ENCODE peak calls at places on chromosomes 13 and 19, in eight cellular contexts. One of them, this sample, is unnamed.

GRCh38 chr13:57933606-57934005 is 302.1 kb downstream of the PCDH17 start:
- DNase-seq in heart left ventricle: no peak
- DNase-seq in pancreas: no peak
- DNase-seq in thoracic aorta: no peak
- DNase-seq in effector memory CD4-positive, alpha-beta T cell: no peak
- DNase-seq in CD4-positive, CD25-positive, alpha-beta regulatory T cell: no peak
- DNase-seq in transverse colon: no peak
- DNase-seq in adipocyte: no peak
- DNase-seq in this sample: no peak

GRCh38 chr13:84980571-84980970 is 818.6 kb downstream of the SLITRK6 start:
- DNase-seq in effector memory CD4-positive, alpha-beta T cell: no peak
- DNase-seq in adipocyte: no peak
- DNase-seq in transverse colon: no peak
- DNase-seq in thoracic aorta: no peak
- DNase-seq in pancreas: no peak
- DNase-seq in heart left ventricle: no peak
- DNase-seq in CD4-positive, CD25-positive, alpha-beta regulatory T cell: no peak
- DNase-seq in this sample: no peak

GRCh38 chr19:40585677-40586422 is 9.2 kb downstream of the SHKBP1 start:
- DNase-seq in adipocyte: no peak
- DNase-seq in heart left ventricle: no peak
- DNase-seq in effector memory CD4-positive, alpha-beta T cell: no peak
- DNase-seq in pancreas: no peak
- DNase-seq in thoracic aorta: no peak
- DNase-seq in transverse colon: no peak
- DNase-seq in CD4-positive, CD25-positive, alpha-beta regulatory T cell: no peak
- DNase-seq in this sample: no peak

GRCh38 chr19:16849168-16849567 is 20.0 kb downstream of the SIN3B start:
- DNase-seq in heart left ventricle: no peak
- DNase-seq in pancreas: no peak
- DNase-seq in CD4-positive, CD25-positive, alpha-beta regulatory T cell: no peak
- DNase-seq in transverse colon: peak
- DNase-seq in effector memory CD4-positive, alpha-beta T cell: no peak
- DNase-seq in thoracic aorta: no peak
- DNase-seq in adipocyte: peak
- DNase-seq in this sample: no peak

GRCh38 chr19:35098413-35099049 is 17.1 kb upstream of the FXYD3 start:
- DNase-seq in thoracic aorta: no peak
- DNase-seq in heart left ventricle: peak
- DNase-seq in CD4-positive, CD25-positive, alpha-beta regulatory T cell: no peak
- DNase-seq in transverse colon: no peak
- DNase-seq in pancreas: peak
- DNase-seq in effector memory CD4-positive, alpha-beta T cell: no peak
- DNase-seq in adipocyte: no peak
- DNase-seq in this sample: no peak

GRCh38 chr19:47284324-47284899 is 9.7 kb downstream of the INAFM1 start:
- DNase-seq in CD4-positive, CD25-positive, alpha-beta regulatory T cell: peak
- DNase-seq in transverse colon: no peak
- DNase-seq in adipocyte: peak
- DNase-seq in pancreas: peak
- DNase-seq in thoracic aorta: no peak
- DNase-seq in heart left ventricle: no peak
- DNase-seq in effector memory CD4-positive, alpha-beta T cell: no peak
- DNase-seq in this sample: peak

GRCh38 chr19:45616709-45617027 is 14.7 kb upstream of the GPR4 start:
- DNase-seq in adipocyte: no peak
- DNase-seq in transverse colon: no peak
- DNase-seq in thoracic aorta: no peak
- DNase-seq in effector memory CD4-positive, alpha-beta T cell: no peak
- DNase-seq in CD4-positive, CD25-positive, alpha-beta regulatory T cell: no peak
- DNase-seq in heart left ventricle: no peak
- DNase-seq in pancreas: no peak
- DNase-seq in this sample: no peak

GRCh38 chr19:19628499-19629134 is 597 bp upstream of the LPAR2 start:
- DNase-seq in heart left ventricle: no peak
- DNase-seq in effector memory CD4-positive, alpha-beta T cell: peak
- DNase-seq in thoracic aorta: no peak
- DNase-seq in transverse colon: peak
- DNase-seq in adipocyte: peak
- DNase-seq in pancreas: peak
- DNase-seq in CD4-positive, CD25-positive, alpha-beta regulatory T cell: peak
- DNase-seq in this sample: peak

GRCh38 chr19:8662263-8662662 is 31.8 kb downstream of the NFILZ start:
- DNase-seq in transverse colon: no peak
- DNase-seq in effector memory CD4-positive, alpha-beta T cell: no peak
- DNase-seq in heart left ventricle: no peak
- DNase-seq in thoracic aorta: no peak
- DNase-seq in pancreas: no peak
- DNase-seq in adipocyte: no peak
- DNase-seq in CD4-positive, CD25-positive, alpha-beta regulatory T cell: no peak
- DNase-seq in this sample: no peak

GRCh38 chr19:33771308-33772101 is 25.2 kb upstream of the KCTD15 start:
- DNase-seq in pancreas: peak
- DNase-seq in CD4-positive, CD25-positive, alpha-beta regulatory T cell: peak
- DNase-seq in effector memory CD4-positive, alpha-beta T cell: peak
- DNase-seq in thoracic aorta: no peak
- DNase-seq in adipocyte: peak
- DNase-seq in heart left ventricle: peak
- DNase-seq in transverse colon: peak
- DNase-seq in this sample: peak

DNA sequence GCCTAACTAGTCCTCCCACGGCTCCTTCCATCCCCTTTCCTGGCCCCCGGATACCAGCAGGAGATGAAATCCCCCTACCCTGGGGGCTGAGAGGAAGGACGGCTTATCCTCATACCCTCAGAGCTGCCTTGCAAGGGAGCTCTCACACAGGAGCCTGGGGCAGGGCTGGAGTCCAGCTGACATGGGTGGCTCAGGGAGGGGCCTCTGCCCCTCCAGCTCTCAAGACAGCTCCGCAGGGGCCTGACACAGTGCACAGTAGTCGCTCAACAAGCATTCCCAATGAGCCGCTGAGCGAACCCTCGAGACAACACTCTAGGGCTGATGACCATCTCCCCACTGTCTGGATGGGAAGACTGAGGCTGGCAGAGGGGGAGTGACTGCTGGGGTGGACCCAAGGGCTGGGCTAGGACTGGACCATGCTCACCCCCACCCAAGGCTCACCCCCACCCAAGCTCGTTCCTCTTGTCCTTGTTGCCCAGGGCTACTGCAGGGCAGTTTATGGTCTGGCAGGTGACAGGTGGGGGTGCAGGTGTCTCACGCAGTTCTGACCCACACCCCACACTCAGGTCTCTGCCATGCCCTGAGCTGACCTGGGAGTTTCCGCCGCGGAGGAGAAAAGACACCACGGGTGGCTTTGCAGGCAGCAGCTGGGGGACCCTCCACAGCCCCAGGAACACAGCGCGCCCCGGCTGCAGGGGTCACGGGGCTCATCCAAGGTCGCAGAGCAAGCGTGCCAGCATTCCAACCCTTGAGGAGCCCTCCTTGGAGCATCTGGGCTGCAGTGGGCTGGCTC is 3.9 kb downstream of the ZBTB7A start:
- DNase-seq in effector memory CD4-positive, alpha-beta T cell: no peak
- DNase-seq in pancreas: no peak
- DNase-seq in thoracic aorta: no peak
- DNase-seq in CD4-positive, CD25-positive, alpha-beta regulatory T cell: no peak
- DNase-seq in heart left ventricle: no peak
- DNase-seq in transverse colon: peak
- DNase-seq in adipocyte: no peak
- DNase-seq in this sample: no peak
- H3K4me3 ChIP-seq in effector memory CD4-positive, alpha-beta T cell: no peak
- H3K4me3 ChIP-seq in pancreas: peak
- H3K4me3 ChIP-seq in thoracic aorta: peak
- H3K4me3 ChIP-seq in CD4-positive, CD25-positive, alpha-beta regulatory T cell: no peak
- H3K4me3 ChIP-seq in heart left ventricle: peak
- H3K4me3 ChIP-seq in transverse colon: peak
- H3K4me3 ChIP-seq in adipocyte: peak
- H3K4me3 ChIP-seq in this sample: no peak

DNA sequence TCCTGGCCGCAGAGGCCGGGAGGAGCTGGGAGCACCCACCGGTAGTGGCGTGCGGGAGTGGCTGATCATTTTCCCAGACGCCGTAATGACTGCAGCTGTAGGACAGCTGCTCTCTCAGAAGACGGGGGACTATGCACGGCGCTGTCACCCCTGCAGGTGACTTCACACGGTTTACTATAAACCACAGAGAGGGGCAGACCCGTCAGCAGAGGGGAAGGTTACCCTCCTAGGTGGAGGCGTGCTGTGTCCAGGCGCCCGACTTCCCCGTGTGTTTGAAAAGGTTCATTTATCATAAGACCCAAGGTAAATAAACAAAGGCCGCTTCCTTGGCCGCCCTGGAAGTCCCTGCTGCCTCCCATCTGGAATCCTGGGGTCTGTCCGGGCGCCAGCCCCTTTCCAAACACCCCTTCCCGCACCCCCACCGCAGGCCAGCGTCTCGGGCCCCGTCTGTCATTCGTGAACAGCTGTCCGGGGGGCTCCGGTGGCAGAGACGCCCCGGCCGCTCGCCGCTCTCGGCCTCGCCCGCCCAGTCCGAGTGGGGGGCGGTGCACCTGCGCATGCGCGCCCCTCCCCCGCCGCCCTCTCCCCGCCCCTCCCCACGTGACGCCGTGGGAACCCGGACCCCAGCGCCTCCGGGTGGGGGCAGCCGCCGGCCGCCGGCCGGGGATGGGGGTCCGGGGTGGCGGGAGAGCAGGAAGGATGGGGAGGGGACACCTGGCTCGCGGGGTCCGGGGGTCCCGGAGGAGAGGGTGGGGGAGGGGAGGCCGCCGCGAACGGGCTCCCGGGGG is 915 bp downstream of the SHC2 start:
- DNase-seq in pancreas: peak
- DNase-seq in effector memory CD4-positive, alpha-beta T cell: no peak
- DNase-seq in adipocyte: peak
- DNase-seq in thoracic aorta: no peak
- DNase-seq in CD4-positive, CD25-positive, alpha-beta regulatory T cell: no peak
- DNase-seq in transverse colon: peak
- DNase-seq in heart left ventricle: peak
- DNase-seq in this sample: peak
- H3K4me3 ChIP-seq in pancreas: peak
- H3K4me3 ChIP-seq in effector memory CD4-positive, alpha-beta T cell: peak
- H3K4me3 ChIP-seq in adipocyte: peak
- H3K4me3 ChIP-seq in thoracic aorta: peak
- H3K4me3 ChIP-seq in CD4-positive, CD25-positive, alpha-beta regulatory T cell: no peak
- H3K4me3 ChIP-seq in transverse colon: peak
- H3K4me3 ChIP-seq in heart left ventricle: peak
- H3K4me3 ChIP-seq in this sample: peak

DNA sequence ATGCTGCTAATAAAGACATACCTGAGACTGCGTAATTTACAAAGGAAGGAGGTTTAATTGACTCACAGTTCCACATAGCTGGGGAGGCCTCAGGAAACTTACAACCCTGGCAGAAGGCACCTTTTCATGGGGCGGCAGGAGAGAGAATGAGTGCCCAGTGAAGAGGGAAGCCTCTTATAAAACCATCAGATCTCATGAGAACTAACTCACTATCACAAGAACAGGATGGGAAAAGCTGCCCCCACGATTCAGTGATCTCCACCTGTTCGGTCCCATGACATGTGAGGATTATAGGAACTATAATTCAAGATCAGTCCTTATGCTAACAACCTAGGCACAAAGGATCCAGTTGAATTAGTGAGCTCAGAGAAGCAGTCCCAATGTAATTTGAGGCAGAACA is 59.4 kb downstream of the GPC6 start:
- DNase-seq in heart left ventricle: no peak
- DNase-seq in CD4-positive, CD25-positive, alpha-beta regulatory T cell: no peak
- DNase-seq in thoracic aorta: no peak
- DNase-seq in effector memory CD4-positive, alpha-beta T cell: no peak
- DNase-seq in pancreas: no peak
- DNase-seq in adipocyte: no peak
- DNase-seq in transverse colon: no peak
- DNase-seq in this sample: no peak
- H3K4me3 ChIP-seq in heart left ventricle: no peak
- H3K4me3 ChIP-seq in CD4-positive, CD25-positive, alpha-beta regulatory T cell: no peak
- H3K4me3 ChIP-seq in thoracic aorta: no peak
- H3K4me3 ChIP-seq in effector memory CD4-positive, alpha-beta T cell: no peak
- H3K4me3 ChIP-seq in pancreas: no peak
- H3K4me3 ChIP-seq in adipocyte: no peak
- H3K4me3 ChIP-seq in transverse colon: no peak
- H3K4me3 ChIP-seq in this sample: no peak

GRCh38 chr19:17967258-17968051 is 548 bp downstream of the KCNN1 start:
- DNase-seq in pancreas: no peak
- DNase-seq in thoracic aorta: no peak
- DNase-seq in CD4-positive, CD25-positive, alpha-beta regulatory T cell: no peak
- DNase-seq in heart left ventricle: no peak
- DNase-seq in effector memory CD4-positive, alpha-beta T cell: no peak
- DNase-seq in transverse colon: no peak
- DNase-seq in adipocyte: no peak
- DNase-seq in this sample: no peak

GRCh38 chr19:17968376-17968775 is 1.5 kb downstream of the KCNN1 start:
- DNase-seq in thoracic aorta: no peak
- DNase-seq in pancreas: no peak
- DNase-seq in heart left ventricle: no peak
- DNase-seq in effector memory CD4-positive, alpha-beta T cell: no peak
- DNase-seq in CD4-positive, CD25-positive, alpha-beta regulatory T cell: no peak
- DNase-seq in adipocyte: no peak
- DNase-seq in transverse colon: no peak
- DNase-seq in this sample: no peak

GRCh38 chr19:17965370-17966114 is 1.4 kb upstream of the KCNN1 start:
- DNase-seq in effector memory CD4-positive, alpha-beta T cell: no peak
- DNase-seq in thoracic aorta: no peak
- DNase-seq in adipocyte: no peak
- DNase-seq in CD4-positive, CD25-positive, alpha-beta regulatory T cell: no peak
- DNase-seq in transverse colon: no peak
- DNase-seq in heart left ventricle: no peak
- DNase-seq in pancreas: no peak
- DNase-seq in this sample: no peak

GRCh38 chr19:17966115-17966455 is 822 bp upstream of the KCNN1 start:
- DNase-seq in CD4-positive, CD25-positive, alpha-beta regulatory T cell: no peak
- DNase-seq in adipocyte: no peak
- DNase-seq in pancreas: no peak
- DNase-seq in transverse colon: no peak
- DNase-seq in heart left ventricle: no peak
- DNase-seq in thoracic aorta: no peak
- DNase-seq in effector memory CD4-positive, alpha-beta T cell: no peak
- DNase-seq in this sample: no peak

GRCh38 chr19:17966497-17967257 is at the start of gene KCNN1:
- DNase-seq in thoracic aorta: no peak
- DNase-seq in effector memory CD4-positive, alpha-beta T cell: no peak
- DNase-seq in transverse colon: no peak
- DNase-seq in heart left ventricle: no peak
- DNase-seq in adipocyte: peak
- DNase-seq in CD4-positive, CD25-positive, alpha-beta regulatory T cell: no peak
- DNase-seq in pancreas: no peak
- DNase-seq in this sample: peak
- H3K4me3 ChIP-seq in thoracic aorta: no peak
- H3K4me3 ChIP-seq in effector memory CD4-positive, alpha-beta T cell: no peak
- H3K4me3 ChIP-seq in transverse colon: no peak
- H3K4me3 ChIP-seq in heart left ventricle: no peak
- H3K4me3 ChIP-seq in adipocyte: no peak
- H3K4me3 ChIP-seq in CD4-positive, CD25-positive, alpha-beta regulatory T cell: no peak
- H3K4me3 ChIP-seq in pancreas: no peak
- H3K4me3 ChIP-seq in this sample: peak